ENCODE peak calls at places on chromosomes 6 and 20, in seven cellular contexts. A is NK-92 treated with Interleukin-12 subunit alpha and Interleukin-12 subunit beta, amount 100 ng/mL, for 24 hours; G is HCT116; D is activated T-helper 2 cell treated with anti-CD3 and anti-CD28 coated beads, Interferon-gamma antibody, Interleukin-2, Interleukin-4, amounts not matched to agents 10 μg/mL and 5 μg/mL and 100 μg/mL, durations not matched to agents 14 hours and 24 hours and 36 hours; T is activated T-helper 9 cell treated with anti-CD3 and anti-CD28 coated beads, Interleukin-2, amount 50 U/mL, for 16 hours; X is sciatic nerve; V is stimulated activated CD4-positive, alpha-beta T cell treated with anti-CD3 and anti-CD28 coated beads, Interleukin-4, amount 100 ng/mL, for 48 hours. L is an unnamed sample.

GRCh38 chr6:38794682-38795081 is 79.6 kb downstream of the DNAH8 start:
- DNase-seq in A (no peak), G (no peak), D (no peak), T (no peak), X (no peak), V (no peak), L (no peak)

GRCh38 chr6:15752820-15753219 is 90.0 kb upstream of the DTNBP1 start:
- DNase-seq in A (no peak), G (no peak), D (no peak), T (no peak), X (no peak), V (no peak), L (no peak)

GRCh38 chr20:59356662-59357061 is 56.3 kb downstream of the EDN3 start:
- DNase-seq in A (no peak), G (no peak), D (no peak), T (no peak), X (no peak), V (no peak), L (no peak)

GRCh38 chr20:63892402-63892801 is 2.5 kb upstream of the DNAJC5 start:
- DNase-seq in A (no peak), G (no peak), D (no peak), T (no peak), X (no peak), V (no peak), L (no peak)

GRCh38 chr6:108626777-108627176 is 66.1 kb downstream of the FOXO3 start:
- DNase-seq in A (no peak), G (no peak), D (no peak), T (no peak), X (no peak), V (no peak), L (no peak)

GRCh38 chr6:93416575-93417420 is 2.6 kb downstream of the EPHA7 start:
- DNase-seq in A (no peak), G (no peak), D (no peak), T (no peak), X (peak), V (no peak), L (no peak)

GRCh38 chr6:24836116-24836515 is 37.4 kb upstream of the ARMH2 start:
- DNase-seq in A (no peak), G (no peak), D (no peak), T (no peak), X (no peak), V (no peak), L (no peak)

GRCh38 chr6:148565931-148566663 is 180.7 kb upstream of the UST start:
- DNase-seq in A (peak), G (peak), D (no peak), T (no peak), X (peak), V (no peak), L (no peak)

GRCh38 chr20:60984666-60985065 is 267.4 kb upstream of the CDH4 start:
- DNase-seq in A (no peak), G (no peak), D (no peak), T (no peak), X (no peak), V (no peak), L (no peak)

GRCh38 chr6:26045046-26045938 is 41.9 kb upstream of the HFE start:
- DNase-seq in A (no peak), G (no peak), D (peak), T (no peak), X (peak), V (peak), L (peak)

GRCh38 chr6:166381733-166382499 is 824 bp downstream of the MPC1 start:
- DNase-seq in A (no peak), G (peak), D (peak), T (peak), X (peak), V (peak), L (peak)

L was measured in stimulated activated effector memory CD8-positive, alpha-beta T cell treated with anti-CD3 and anti-CD28 coated beads, Interleukin-12 subunit alpha, Interleukin-12 subunit beta, amount 100 ng/mL, for 72 hours.